ENCODE peak calls at places on chromosome 19, in eight cellular contexts. R is psoas muscle, L is Panc1, Q is fibroblast of lung, S is Caco-2, I is ascending aorta, B is mucosa of descending colon, E is esophagus muscularis mucosa. Z is an unnamed sample.

GRCh38 chr19:38915329-38916321 is 3.6 kb upstream of the CCER2 start:
- DNase-seq in L (no peak), E (no peak), S (no peak), I (no peak), R (no peak), B (peak; percentile 19), Q (no peak), Z (no peak)

GRCh38 chr19:4380254-4380727 is 20.1 kb downstream of the SH3GL1 start:
- DNase-seq in Q (no peak), E (no peak), L (no peak), S (no peak), I (no peak), B (peak; percentile 55), R (peak; percentile 54), Z (no peak)

GRCh38 chr19:44809856-44810554 is 1.1 kb downstream of the BCAM start:
- DNase-seq in I (peak; percentile 84), R (no peak), L (no peak), Q (no peak), S (no peak), E (no peak), B (no peak), Z (no peak)

GRCh38 chr19:50728084-50728737 is 5.0 kb downstream of the CLEC11A start:
- DNase-seq in B (peak; percentile 51), Q (peak; percentile 33), E (no peak), S (peak; percentile 84), L (no peak), I (peak; percentile 76), R (peak; percentile 74), Z (no peak)

GRCh38 chr19:51507640-51508058 is 6.0 kb upstream of the SIGLEC12 start:
- DNase-seq in L (no peak), S (no peak), E (no peak), B (no peak), I (no peak), R (no peak), Q (no peak), Z (no peak)

GRCh38 chr19:17944301-17944700 is 11.5 kb downstream of the CCDC124 start:
- DNase-seq in E (no peak), B (no peak), R (no peak), I (no peak), S (no peak), Q (peak; percentile 77), L (no peak), Z (peak; percentile 77)

GRCh38 chr19:5028229-5028886 is 59.4 kb downstream of the KDM4B start:
- DNase-seq in E (no peak), I (no peak), Q (no peak), L (no peak), B (no peak), S (no peak), R (no peak), Z (no peak)

GRCh38 chr19:49790866-49791265 is 22.2 kb downstream of the FUZ start:
- DNase-seq in B (no peak), R (peak; percentile 41), S (no peak), E (no peak), I (no peak), L (no peak), Q (no peak), Z (no peak)

GRCh38 chr19:51641648-51642047 is 5.0 kb downstream of the SIGLEC14 start:
- DNase-seq in R (no peak), I (no peak), B (no peak), L (no peak), Q (no peak), E (no peak), S (no peak), Z (no peak)

GRCh38 chr19:4991538-4991937 is 22.6 kb downstream of the KDM4B start:
- DNase-seq in B (no peak), R (no peak), L (no peak), Q (no peak), E (no peak), I (no peak), S (no peak), Z (no peak)

GRCh38 chr19:37009871-37010270 is 68.4 kb upstream of the ZNF420 start:
- DNase-seq in S (no peak), L (no peak), Q (no peak), I (no peak), R (no peak), E (no peak), B (no peak), Z (no peak)

GRCh38 chr19:37012093-37012745 is 66.0 kb upstream of the ZNF420 start:
- DNase-seq in I (no peak), R (no peak), L (no peak), Q (no peak), E (no peak), S (no peak), B (no peak), Z (no peak)

DNA sequence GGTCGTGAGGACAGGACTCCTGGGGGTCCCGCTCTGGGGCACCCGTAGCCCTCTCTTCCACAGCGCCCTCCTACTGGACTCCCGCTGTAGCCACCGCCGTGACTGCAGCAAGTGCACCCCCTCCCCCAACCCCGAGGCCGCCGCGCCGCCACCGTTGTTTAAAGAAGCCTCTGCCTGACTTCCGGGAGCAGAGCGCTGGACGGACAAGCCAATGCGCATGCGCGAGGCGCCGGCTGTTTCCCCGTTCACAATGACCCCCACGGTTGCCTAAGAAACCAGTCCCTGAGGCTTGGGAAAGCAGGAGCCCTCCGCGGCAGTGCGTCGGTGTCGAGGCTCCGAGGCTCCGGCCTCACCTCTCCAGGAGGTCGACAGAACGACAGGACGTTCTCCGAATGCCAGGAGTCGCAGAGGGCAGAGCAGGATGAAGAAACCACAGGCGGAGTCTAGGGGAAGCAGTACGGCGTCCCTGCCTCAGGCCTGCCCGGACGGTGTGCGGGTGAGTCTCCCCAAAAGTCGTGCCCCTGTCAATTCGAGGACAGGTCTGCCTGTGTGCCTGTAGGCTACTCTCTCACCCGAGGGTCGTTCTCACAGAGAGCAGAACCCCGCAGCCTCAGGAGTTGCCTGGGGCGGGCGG is 70.5 kb upstream of the ZNF420 start:
- DNase-seq in Q (peak; percentile 51), B (peak; percentile 60), S (no peak), L (no peak), R (peak; percentile 62), I (no peak), E (no peak), Z (peak; percentile 7)
- H3K4me3 ChIP-seq in Q (no peak overlapping the region), B (no peak overlapping the region), S (no peak overlapping the region), L (no peak overlapping the region), R (peak overlapping the region; percentile 54), I (no peak overlapping the region), E (peak overlapping the region; percentile 60), Z (peak overlapping the region; percentile 41)

GRCh38 chr19:54646331-54646841 is 16.1 kb downstream of the LILRB1 start:
- DNase-seq in L (no peak), I (no peak), E (no peak), Q (no peak), R (no peak), S (no peak), B (no peak), Z (no peak)

GRCh38 chr19:54650108-54650666 is 12.6 kb upstream of the LILRB4 start:
- DNase-seq in Q (no peak), I (no peak), R (no peak), L (no peak), B (no peak), S (no peak), E (no peak), Z (no peak)

GRCh38 chr19:54653181-54653809 is 9.5 kb upstream of the LILRB4 start:
- DNase-seq in E (no peak), B (no peak), L (peak; percentile 17), R (no peak), S (no peak), Q (peak; percentile 3), I (peak; percentile 46), Z (no peak)

GRCh38 chr19:54644056-54644455 is 13.8 kb downstream of the LILRB1 start:
- DNase-seq in Q (no peak), R (no peak), I (no peak), S (no peak), E (no peak), L (no peak), B (no peak), Z (no peak)

GRCh38 chr19:54648129-54648528 is 14.7 kb upstream of the LILRB4 start:
- DNase-seq in I (no peak), R (no peak), B (no peak), E (no peak), S (no peak), L (no peak), Q (no peak), Z (no peak)
- H3K9me3 ChIP-seq in I (no peaks in the 10 kb centered on the region), R (no peaks in the 10 kb centered on the region), B (no peaks in the 10 kb centered on the region), E (no peaks in the 10 kb centered on the region), S (peaks cover 4% of the 10 kb centered on the region), L (no peaks in the 10 kb centered on the region), Q (no peaks in the 10 kb centered on the region), Z (peaks cover 26% of the 10 kb centered on the region)

GRCh38 chr19:54218960-54219661 is 3.7 kb downstream of the LILRB3 start:
- DNase-seq in B (no peak), L (no peak), R (no peak), E (no peak), Q (no peak), S (peak; percentile 17), I (no peak), Z (no peak)
- TF ChIP-seq CTCF in B (no peak), L (no peak), R (no peak), E (no peak), Q (no peak), S (no peak), I (no peak), Z (no peak)

DNA sequence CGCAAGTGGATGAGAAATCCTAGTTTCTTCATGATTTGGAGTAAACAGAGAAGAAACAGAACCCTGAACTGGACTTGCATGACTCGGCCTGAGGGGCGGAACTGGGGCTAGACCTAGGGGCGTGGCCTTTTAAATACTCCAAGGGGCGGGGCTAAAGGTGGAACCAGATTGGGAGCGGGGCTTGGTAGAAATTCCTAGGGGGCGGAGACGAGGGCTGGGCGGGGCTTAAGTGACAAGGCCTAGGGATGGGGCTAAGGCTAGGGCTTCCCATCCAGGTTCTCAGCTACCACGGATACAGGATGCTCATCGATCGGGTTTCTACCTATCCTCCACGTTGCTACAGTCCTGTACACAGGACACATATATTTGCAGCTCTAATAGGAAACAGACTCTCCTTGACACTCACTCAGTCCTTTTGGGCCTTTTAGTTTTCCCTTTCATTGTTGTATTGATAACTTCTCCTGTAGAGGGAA is 372 bp upstream of the ZNF699 start:
- DNase-seq in S (peak; percentile 87), R (peak; percentile 88), I (peak; percentile 96), Q (no peak), E (peak; percentile 97), B (peak; percentile 89), L (peak; percentile 89), Z (no peak)
- H3K4me3 ChIP-seq in S (peak overlapping the region; percentile 51), R (peak overlapping the region; percentile 81), I (peak overlapping the region; percentile 73), Q (peak overlapping the region; percentile 90), E (peak overlapping the region; percentile 86), B (peak overlapping the region; percentile 81), L (peak overlapping the region; percentile 91), Z (peak overlapping the region; percentile 93)

GRCh38 chr19:12521996-12522395 is 29.3 kb downstream of the ZNF564 start:
- DNase-seq in S (no peak), R (no peak), L (no peak), I (no peak), E (no peak), B (no peak), Q (no peak), Z (no peak)
- H3K9me3 ChIP-seq in S (peaks cover 38% of the 10 kb centered on the region), R (peaks cover 91% of the 10 kb centered on the region), L (peaks cover 48% of the 10 kb centered on the region), I (peaks cover 71% of the 10 kb centered on the region), E (peaks cover 45% of the 10 kb centered on the region), B (peaks cover 100% of the 10 kb centered on the region), Q (peaks cover 18% of the 10 kb centered on the region), Z (peaks cover 73% of the 10 kb centered on the region)

Z was measured in AG04450.